ENCODE peak calls at places on chromosome 21, in six cellular contexts. J is K562, E is HepG2, U is SK-N-SH, V is H1, Z is GM12878. L is an unnamed sample.

GRCh38 chr21:27077501-27077900 is 110.6 kb upstream of the ADAMTS5 start:
- DNase-seq in J (no peak), E (no peak), U (no peak), V (no peak), Z (no peak), L (no peak)

GRCh38 chr21:18522181-18522771 is 118.7 kb upstream of the TMPRSS15 start:
- DNase-seq in J (no peak), E (no peak), U (no peak), V (no peak), Z (no peak), L (no peak)

GRCh38 chr21:19759836-19760235 is 1238.4 kb upstream of the NCAM2 start:
- DNase-seq in J (no peak), E (no peak), U (no peak), V (no peak), Z (no peak), L (no peak)

GRCh38 chr21:34305605-34306235 is 58.1 kb upstream of the KCNE2 start:
- DNase-seq in J (no peak), E (no peak), U (no peak), V (no peak), Z (no peak), L (no peak)

GRCh38 chr21:33374080-33374873 is 28.9 kb upstream of the IFNGR2 start:
- DNase-seq in J (no peak), E (peak), U (peak), V (no peak), Z (no peak), L (peak)

GRCh38 chr21:19122371-19122770 is 718.8 kb upstream of the TMPRSS15 start:
- DNase-seq in J (no peak), E (no peak), U (no peak), V (no peak), Z (no peak), L (no peak)

GRCh38 chr21:37073417-37074194 is 552 bp downstream of the TTC3 start:
- DNase-seq in J (peak), E (no peak), U (peak), V (no peak), Z (no peak), L (peak)

GRCh38 chr21:25938673-25939395 is 204.1 kb downstream of the GABPA start:
- DNase-seq in J (no peak), E (no peak), U (no peak), V (no peak), Z (no peak), L (no peak)

GRCh38 chr21:35266546-35266945 is 217.4 kb upstream of the RUNX1 start:
- DNase-seq in J (no peak), E (no peak), U (no peak), V (no peak), Z (no peak), L (no peak)

GRCh38 chr21:17402885-17403477 is 109.9 kb upstream of the CXADR start:
- DNase-seq in J (no peak), E (no peak), U (peak), V (no peak), Z (no peak), L (no peak)

GRCh38 chr21:16563795-16564194 is 834.0 kb downstream of the USP25 start:
- DNase-seq in J (no peak), E (peak), U (no peak), V (peak), Z (no peak), L (no peak)

GRCh38 chr21:25170681-25171080 is 436.6 kb downstream of the MRPL39 start:
- DNase-seq in J (no peak), E (no peak), U (no peak), V (no peak), Z (no peak), L (no peak)

GRCh38 chr21:19340954-19341353 is 937.4 kb upstream of the TMPRSS15 start:
- DNase-seq in J (no peak), E (no peak), U (no peak), V (no peak), Z (no peak), L (no peak)

GRCh38 chr21:34100789-34101188 is 27.4 kb downstream of the MRPS6 start:
- DNase-seq in J (no peak), E (no peak), U (no peak), V (no peak), Z (no peak), L (no peak)

GRCh38 chr21:16438761-16439160 is 709.0 kb downstream of the USP25 start:
- DNase-seq in J (no peak), E (no peak), U (no peak), V (no peak), Z (no peak), L (no peak)

GRCh38 chr21:15682182-15682895 is 47.4 kb upstream of the USP25 start:
- DNase-seq in J (no peak), E (peak), U (no peak), V (no peak), Z (no peak), L (peak)

GRCh38 chr21:33651965-33652680 is 9.8 kb downstream of the ITSN1 start:
- DNase-seq in J (no peak), E (no peak), U (no peak), V (no peak), Z (no peak), L (no peak)

GRCh38 chr21:26471116-26471505 is 102.0 kb downstream of the CYYR1 start:
- DNase-seq in J (no peak), E (no peak), U (no peak), V (no peak), Z (no peak), L (no peak)

GRCh38 chr21:27759091-27759659 is 792.3 kb upstream of the ADAMTS5 start:
- DNase-seq in J (no peak), E (no peak), U (no peak), V (peak), Z (no peak), L (peak)

GRCh38 chr21:15692711-15693110 is 37.1 kb upstream of the USP25 start:
- DNase-seq in J (no peak), E (no peak), U (no peak), V (no peak), Z (no peak), L (no peak)

GRCh38 chr21:14889080-14889805 is 175.6 kb downstream of the NRIP1 start:
- DNase-seq in J (no peak), E (peak), U (no peak), V (no peak), Z (no peak), L (no peak)

GRCh38 chr21:15415541-15416261 is 314.1 kb upstream of the USP25 start:
- DNase-seq in J (no peak), E (peak), U (no peak), V (no peak), Z (no peak), L (no peak)

GRCh38 chr21:35045539-35046222 is 3.4 kb downstream of the RUNX1 start:
- DNase-seq in J (no peak), E (no peak), U (no peak), V (no peak), Z (no peak), L (no peak)

GRCh38 chr21:15566692-15567091 is 163.1 kb upstream of the USP25 start:
- DNase-seq in J (no peak), E (no peak), U (peak), V (no peak), Z (no peak), L (no peak)

GRCh38 chr21:34649400-34649799 is 19.4 kb upstream of the CLIC6 start:
- DNase-seq in J (no peak), E (no peak), U (no peak), V (no peak), Z (no peak), L (no peak)

GRCh38 chr21:27269646-27270045 is 302.8 kb upstream of the ADAMTS5 start:
- DNase-seq in J (no peak), E (no peak), U (no peak), V (no peak), Z (no peak), L (peak)

GRCh38 chr21:15520811-15521643 is 208.8 kb upstream of the USP25 start:
- DNase-seq in J (no peak), E (peak), U (peak), V (no peak), Z (no peak), L (peak)

GRCh38 chr21:26067836-26068401 is 102.7 kb downstream of the APP start:
- DNase-seq in J (no peak), E (no peak), U (no peak), V (no peak), Z (peak), L (no peak)

GRCh38 chr21:32249551-32250280 is 29.1 kb downstream of the MIS18A start:
- DNase-seq in J (no peak), E (no peak), U (no peak), V (no peak), Z (no peak), L (no peak)

GRCh38 chr21:32246571-32246970 is 32.3 kb downstream of the MIS18A start:
- DNase-seq in J (no peak), E (no peak), U (no peak), V (no peak), Z (no peak), L (no peak)

GRCh38 chr21:32252136-32252535 is 26.7 kb downstream of the MIS18A start:
- DNase-seq in J (no peak), E (no peak), U (no peak), V (no peak), Z (no peak), L (no peak)

GRCh38 chr21:32245971-32246370 is 32.9 kb downstream of the MIS18A start:
- DNase-seq in J (no peak), E (no peak), U (no peak), V (no peak), Z (no peak), L (no peak)

GRCh38 chr21:32248616-32249550 is 30.0 kb downstream of the MIS18A start:
- DNase-seq in J (no peak), E (no peak), U (no peak), V (no peak), Z (no peak), L (no peak)
- TF ChIP-seq GABPA in J (no peak), E (no peak), U (no peak), V (no peak), Z (no peak), L (no peak)

GRCh38 chr21:43268086-43268803 is 99.4 kb downstream of the CRYAA start:
- DNase-seq in J (no peak), E (peak), U (no peak), V (no peak), Z (no peak), L (no peak)
- TF ChIP-seq GABPA in J (no peak), E (no peak), U (no peak), V (no peak), Z (no peak), L (no peak)

DNA sequence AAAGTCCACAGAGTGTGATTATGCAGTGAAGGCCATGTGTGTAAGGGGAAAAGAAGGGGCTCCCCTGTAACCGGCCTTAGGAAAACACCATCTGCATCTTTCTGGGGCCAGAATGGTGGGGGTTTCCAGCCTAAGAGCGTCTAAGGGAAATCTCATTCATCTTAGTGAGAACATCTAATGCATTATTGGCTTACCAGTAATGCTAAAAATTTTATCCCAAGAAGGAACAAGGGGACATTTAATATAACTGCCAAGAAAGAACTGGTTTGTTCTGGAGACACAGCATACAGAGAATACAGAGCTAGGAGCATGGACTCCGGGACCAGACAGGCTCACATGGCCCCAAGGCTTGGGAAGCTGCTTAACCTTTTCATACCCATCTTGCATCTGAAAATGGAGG is 58.3 kb upstream of the DSCAM start:
- DNase-seq in J (no peak), E (no peak), U (no peak), V (no peak), Z (no peak), L (no peak)
- TF ChIP-seq GABPA in J (no peak), E (no peak), U (no peak), V (no peak), Z (no peak), L (no peak)

GRCh38 chr21:40146201-40146890 is 279.1 kb downstream of the PCP4 start:
- DNase-seq in J (no peak), E (no peak), U (no peak), V (no peak), Z (no peak), L (no peak)
- TF ChIP-seq GABPA in J (no peak), E (no peak), U (no peak), V (no peak), Z (no peak), L (no peak)

DNA sequence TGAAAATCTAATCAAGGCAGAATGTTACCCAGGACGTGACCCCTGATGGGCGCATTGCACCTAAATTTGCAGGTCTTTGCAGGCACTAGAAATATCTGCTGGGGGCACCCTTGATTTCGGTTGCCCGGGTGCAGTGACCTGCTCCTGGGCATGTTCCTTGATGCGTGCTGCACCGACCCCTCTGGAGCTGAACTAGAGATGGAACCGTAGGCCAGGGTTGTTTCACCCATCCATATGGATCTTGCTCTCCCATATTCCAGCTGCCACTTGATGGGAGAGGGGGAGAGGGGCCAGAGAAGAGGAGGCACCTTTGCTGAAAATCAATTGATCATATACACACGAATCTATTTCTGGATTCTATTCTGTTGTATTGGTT is 8.4 kb upstream of the COL18A1 start:
- DNase-seq in J (no peak), E (no peak), U (no peak), V (no peak), Z (no peak), L (no peak)
- TF ChIP-seq GABPA in J (no peak), E (no peak), U (no peak), V (no peak), Z (no peak), L (no peak)

GRCh38 chr21:42496839-42497202 is 797 bp upstream of the RSPH1 start:
- DNase-seq in J (no peak), E (no peak), U (peak), V (no peak), Z (no peak), L (no peak)
- TF ChIP-seq GABPA in J (no peak), E (no peak), U (no peak), V (no peak), Z (no peak), L (no peak)

DNA sequence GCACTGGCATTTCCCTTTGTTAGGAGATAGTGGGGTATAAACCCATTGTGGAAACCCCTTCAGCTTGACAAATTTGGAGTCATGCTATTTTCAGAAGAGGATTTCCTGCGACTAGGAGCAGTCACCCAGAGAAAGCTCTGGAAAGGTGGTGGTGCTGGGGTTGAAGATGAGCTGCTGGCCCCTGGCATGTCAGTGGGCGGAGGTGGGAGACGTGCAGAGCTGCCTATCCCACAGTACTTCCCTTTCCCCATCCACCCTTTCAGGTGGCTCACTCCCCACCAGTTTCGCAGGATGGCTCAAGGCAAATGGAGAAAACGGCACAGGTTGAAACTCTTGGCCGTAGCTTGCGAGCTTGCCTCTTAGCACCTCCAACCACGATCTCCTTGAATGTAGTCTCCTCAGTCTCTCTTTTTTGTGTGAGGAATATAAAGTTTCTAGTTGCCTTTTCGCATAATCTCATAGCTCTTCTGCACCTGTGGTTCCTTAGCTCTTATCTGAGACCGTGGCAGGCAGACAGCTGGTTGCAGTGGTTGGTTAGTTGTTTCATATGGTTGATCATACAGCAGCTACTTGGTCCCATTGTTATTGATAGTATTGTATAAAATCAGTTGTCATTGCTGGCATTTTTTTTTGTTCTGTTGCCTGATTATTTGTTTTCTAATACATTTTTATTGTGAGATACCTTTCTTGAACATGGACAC is 48.2 kb downstream of the ADARB1 start:
- DNase-seq in J (no peak), E (no peak), U (no peak), V (no peak), Z (no peak), L (no peak)
- TF ChIP-seq GABPA in J (no peak), E (no peak), U (no peak), V (no peak), Z (no peak), L (no peak)

DNA sequence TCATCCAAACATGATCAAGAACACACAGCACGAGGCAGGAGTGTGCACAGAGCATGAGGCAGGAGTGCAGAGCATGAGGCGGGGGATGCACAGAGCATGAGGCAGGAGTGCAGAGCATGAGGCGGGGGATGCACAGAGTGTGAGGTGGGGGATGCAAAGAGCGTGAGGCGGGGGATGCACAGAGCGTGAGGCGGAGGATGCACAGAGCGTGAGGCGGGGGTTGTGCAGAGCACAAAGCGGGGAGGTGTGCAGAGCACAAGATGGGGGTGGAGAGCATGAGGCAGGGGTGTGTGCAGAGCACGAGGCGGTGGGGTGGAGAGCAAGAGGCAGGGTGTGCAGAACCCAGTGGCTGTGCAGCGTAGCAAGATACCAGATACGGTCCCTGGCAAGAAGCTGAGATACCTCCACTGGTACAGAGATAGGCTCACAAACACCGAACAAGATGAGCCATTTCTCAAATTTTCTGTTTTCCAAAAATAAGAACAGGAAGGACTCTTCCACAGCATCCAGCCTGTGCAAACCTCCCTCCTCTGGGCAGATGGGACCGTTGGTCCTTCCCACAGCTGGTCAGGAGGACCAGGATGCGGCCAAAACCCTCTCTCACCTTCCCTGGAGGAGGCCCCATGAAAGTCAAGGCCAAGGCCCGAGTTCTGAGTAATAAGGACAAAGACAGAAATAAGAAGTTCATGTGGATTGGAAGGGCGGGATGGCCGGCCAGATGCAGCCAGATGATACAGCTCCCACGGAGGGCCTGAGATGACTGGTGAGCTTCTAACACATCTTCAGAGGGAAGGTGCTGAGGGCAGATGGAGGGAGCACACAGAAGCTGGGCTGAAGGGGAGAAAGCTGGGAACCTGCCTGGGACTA is 12.0 kb downstream of the SPATC1L start:
- DNase-seq in J (no peak), E (no peak), U (no peak), V (no peak), Z (no peak), L (no peak)
- TF ChIP-seq GABPA in J (no peak), E (no peak), U (no peak), V (no peak), Z (no peak), L (no peak)

DNA sequence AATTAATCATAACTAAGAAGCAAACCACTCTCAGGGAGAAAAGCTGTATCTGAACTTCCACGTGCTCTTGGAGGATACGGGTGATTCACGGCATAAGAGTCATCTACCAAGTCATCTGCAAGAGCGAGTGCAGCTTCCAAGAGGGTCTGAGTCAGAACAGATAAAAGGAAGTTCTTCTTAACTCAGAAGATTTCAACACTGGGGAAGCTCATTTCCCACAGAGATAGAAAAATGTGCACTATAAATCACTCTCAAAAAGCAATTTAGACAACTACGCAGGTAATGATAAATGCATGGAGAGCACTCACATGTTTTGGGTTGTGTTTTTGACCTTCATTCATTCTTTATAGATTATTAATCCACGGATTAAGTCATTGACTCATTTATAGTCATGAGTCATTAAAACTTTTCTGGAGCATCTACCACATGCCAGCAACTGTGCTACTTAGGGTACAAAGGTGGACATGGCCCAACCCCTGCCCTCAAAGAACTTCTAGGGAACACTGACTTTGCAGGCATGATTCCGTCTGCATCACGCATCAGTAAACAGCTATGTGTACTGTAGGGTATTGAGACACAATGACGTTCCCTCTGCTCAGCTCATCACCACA is 20.8 kb downstream of the KCNJ15 start:
- DNase-seq in J (no peak), E (no peak), U (no peak), V (no peak), Z (no peak), L (peak)
- TF ChIP-seq GABPA in J (no peak), E (no peak), U (no peak), V (no peak), Z (no peak), L (no peak)

DNA sequence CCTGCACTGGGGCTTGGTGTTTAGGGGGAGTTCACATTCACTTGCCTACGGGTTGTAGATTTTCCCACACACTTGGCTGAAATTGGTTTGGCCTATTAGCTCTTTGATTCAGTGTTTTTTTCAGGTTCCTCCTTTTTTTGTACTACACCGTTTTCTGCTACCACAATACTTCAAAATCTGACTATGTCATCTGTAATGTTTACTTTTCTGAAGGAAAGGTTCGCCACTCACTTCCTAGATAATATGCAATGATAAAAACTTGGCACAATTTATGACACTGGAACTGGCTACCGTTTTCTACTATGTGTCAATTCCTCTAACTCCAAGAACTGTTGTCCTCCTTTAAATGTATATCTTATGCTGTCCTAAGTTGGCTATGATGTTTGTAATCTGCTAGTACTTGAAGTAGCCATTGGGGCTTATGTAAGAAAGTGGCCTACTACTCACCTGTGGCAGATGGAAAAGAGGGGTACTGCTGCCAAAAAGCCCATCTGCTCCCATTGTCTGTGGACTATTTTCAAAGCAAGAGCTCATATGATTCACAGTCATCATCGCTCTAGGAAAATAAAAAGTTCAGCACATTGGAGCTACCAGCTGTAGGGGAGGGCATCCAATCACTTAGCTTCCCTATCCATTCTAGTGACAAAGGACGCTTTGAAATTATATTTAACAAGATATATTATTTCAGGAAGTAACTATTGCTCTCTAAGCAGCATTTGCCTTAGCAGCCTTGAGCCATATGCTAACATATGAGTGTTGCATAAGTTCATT is 42.4 kb upstream of the BACH1 start:
- DNase-seq in J (no peak), E (no peak), U (no peak), V (no peak), Z (no peak), L (no peak)
- TF ChIP-seq GABPA in J (no peak), E (no peak), U (no peak), V (no peak), Z (no peak), L (no peak)